ENCODE peak calls at places on chromosomes 3 and 15, in ten cellular contexts. C, J, Q, Y, X, P, F, S, U and B are unnamed samples.

GRCh38 chr15:67883228-67883773 is 43.5 kb upstream of the RNU6-1 start:
- DNase-seq in X (no peak), U (no peak), S (no peak), J (no peak), Q (no peak), F (no peak), P (no peak), C (no peak), Y (no peak), B (no peak)

GRCh38 chr3:32175607-32176197 is 62.8 kb upstream of the CMTM8 start:
- DNase-seq in P (no peak), Y (no peak), S (peak), F (peak), J (no peak), U (no peak), Q (no peak), C (peak), X (no peak), B (peak)

GRCh38 chr3:42708611-42709151 is 6.1 kb upstream of the HHATL start:
- DNase-seq in C (no peak), Q (peak), J (peak), X (peak), S (no peak), U (no peak), F (no peak), Y (no peak), P (peak), B (no peak)

GRCh38 chr3:100089802-100090668 is 24.3 kb downstream of the FILIP1L start:
- DNase-seq in X (no peak), F (no peak), P (peak), J (no peak), U (peak), Q (no peak), S (peak), Y (no peak), C (peak), B (no peak)

GRCh38 chr15:33154366-33155166 is 39.9 kb downstream of the FMN1 start:
- DNase-seq in U (no peak), J (peak), C (peak), Y (no peak), F (peak), S (peak), P (no peak), Q (peak), X (no peak), B (no peak)

GRCh38 chr15:40763801-40764765 is at the start of gene GCHFR:
- DNase-seq in P (peak), S (peak), X (peak), J (peak), U (no peak), C (peak), Q (peak), F (no peak), Y (peak), B (peak)

GRCh38 chr3:53225651-53226050 is 30.2 kb downstream of the TKT start:
- DNase-seq in J (peak), X (no peak), C (no peak), U (no peak), Y (no peak), S (no peak), F (no peak), Q (no peak), P (no peak), B (no peak)

GRCh38 chr3:43647331-43648166 is 25.7 kb upstream of the ANO10 start:
- DNase-seq in Q (no peak), F (no peak), U (no peak), X (no peak), P (no peak), S (no peak), Y (no peak), C (peak), J (no peak), B (no peak)

GRCh38 chr15:59259137-59259943 is 52.7 kb downstream of the LDHAL6B start:
- DNase-seq in P (no peak), U (no peak), J (no peak), Y (no peak), C (no peak), X (no peak), Q (no peak), F (no peak), S (no peak), B (no peak)

GRCh38 chr3:100045696-100046095 is 68.6 kb downstream of the FILIP1L start:
- DNase-seq in P (peak), S (peak), Y (no peak), U (peak), C (peak), F (peak), Q (peak), J (peak), X (no peak), B (no peak)

GRCh38 chr3:33032937-33033336 is 64.0 kb downstream of the GLB1 start:
- DNase-seq in Y (no peak), F (no peak), C (peak), Q (no peak), J (no peak), X (no peak), U (no peak), S (no peak), P (no peak), B (no peak)

GRCh38 chr3:27596334-27596841 is 112.2 kb upstream of the SLC4A7 start:
- DNase-seq in Y (no peak), C (peak), X (no peak), S (peak), U (no peak), Q (no peak), J (no peak), F (no peak), P (no peak), B (no peak)

GRCh38 chr3:148175215-148175614 is 522.5 kb upstream of the AGTR1 start:
- DNase-seq in Y (no peak), P (no peak), C (no peak), Q (no peak), X (no peak), F (peak), J (no peak), S (peak), U (no peak), B (no peak)

GRCh38 chr15:77342767-77343166 is 77.1 kb downstream of the PEAK1 start:
- DNase-seq in X (no peak), P (no peak), Q (no peak), S (no peak), J (no peak), U (no peak), Y (no peak), F (no peak), C (no peak), B (no peak)

GRCh38 chr15:76991741-76992645 is 2.9 kb upstream of the PSTPIP1 start:
- DNase-seq in P (no peak), Q (no peak), S (no peak), C (no peak), X (no peak), J (peak), U (no peak), F (no peak), Y (no peak), B (no peak)

GRCh38 chr3:44184319-44184953 is 57.2 kb upstream of the TOPAZ1 start:
- DNase-seq in U (no peak), Q (no peak), J (no peak), S (no peak), C (no peak), X (no peak), P (no peak), F (no peak), Y (no peak), B (no peak)

DNA sequence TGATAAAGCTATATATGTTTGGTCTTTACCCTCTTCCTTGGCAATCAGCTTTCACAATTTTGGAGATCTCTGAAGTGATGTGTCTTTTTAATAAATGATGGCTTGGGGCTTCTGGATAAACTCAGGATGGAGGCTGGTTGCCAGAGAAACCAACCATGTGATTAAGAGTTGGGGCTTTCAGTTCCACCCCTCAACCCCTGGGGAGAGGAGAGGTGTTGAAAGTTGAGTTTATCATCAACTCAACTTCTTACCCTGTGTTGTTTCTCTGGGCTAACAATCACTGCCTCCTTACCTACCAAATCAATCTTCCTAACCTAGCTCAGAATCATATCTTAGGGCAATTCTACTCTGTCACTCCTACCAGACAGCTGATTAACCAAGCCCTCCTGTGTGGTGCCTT is 735.8 kb downstream of the ZPLD1 start:
- DNase-seq in J (no peak), U (no peak), S (no peak), C (no peak), P (no peak), Q (no peak), Y (no peak), F (no peak), X (no peak), B (no peak)
- TF ChIP-seq CTCF in J (no peak), U (no peak), S (no peak), C (no peak), P (no peak), Q (no peak), Y (no peak), F (no peak), X (no peak), B (no peak)

DNA sequence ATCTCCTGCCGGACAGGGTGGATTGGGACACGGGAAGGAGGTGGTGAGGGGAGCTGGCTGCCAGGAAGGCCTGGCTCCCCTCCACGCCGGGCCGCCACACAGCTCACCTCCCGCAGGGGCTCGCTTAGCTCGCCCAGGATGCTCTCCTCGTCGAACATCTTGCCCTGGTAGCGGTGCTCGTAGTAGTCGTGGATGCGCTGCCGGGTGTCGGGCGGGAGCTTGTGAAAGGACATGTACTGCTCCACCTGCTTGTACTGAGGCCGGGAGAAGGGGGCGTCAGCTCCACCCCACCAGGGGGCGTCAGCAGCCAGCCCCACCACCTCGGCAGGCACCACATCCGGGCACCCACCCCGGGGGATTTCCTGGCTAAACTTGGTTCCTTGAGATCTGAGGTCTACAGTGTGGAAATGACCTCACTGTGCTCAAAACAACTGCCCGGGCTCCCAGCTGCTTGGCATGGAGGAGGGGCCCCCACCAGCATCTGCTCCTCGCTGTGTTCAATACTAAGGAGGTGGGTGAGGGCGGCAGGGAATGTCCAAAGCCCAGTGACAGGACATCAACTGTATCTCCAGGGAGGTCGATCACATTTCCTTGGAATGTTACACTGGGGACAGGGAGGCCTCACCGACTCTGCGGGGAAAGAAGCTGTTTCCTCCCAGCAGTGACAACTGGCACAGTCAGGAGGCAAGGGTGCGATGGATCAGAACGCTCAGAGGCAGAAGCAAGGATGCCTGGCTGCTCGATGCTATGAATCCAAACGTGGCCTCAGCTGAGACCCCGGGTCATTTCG is 43.4 kb downstream of the HCN4 start:
- DNase-seq in J (peak), Q (no peak), P (no peak), F (no peak), C (no peak), Y (no peak), S (no peak), U (no peak), X (no peak), B (no peak)
- TF ChIP-seq CTCF in J (no peak), Q (peak), P (no peak), F (peak), C (no peak), Y (no peak), S (peak), U (peak), X (no peak), B (no peak)

GRCh38 chr3:22887664-22888291 is 315.3 kb upstream of the UBE2E2 start:
- DNase-seq in Q (no peak), S (peak), J (no peak), F (peak), X (no peak), Y (no peak), U (no peak), C (peak), P (no peak), B (no peak)
- TF ChIP-seq CTCF in Q (peak), S (peak), J (peak), F (peak), X (peak), Y (no peak), U (peak), C (peak), P (peak), B (no peak)

GRCh38 chr3:105827959-105828358 is 40.9 kb downstream of the CBLB start:
- DNase-seq in U (peak), J (no peak), P (no peak), Y (no peak), F (peak), X (no peak), Q (no peak), C (peak), S (peak), B (no peak)
- TF ChIP-seq CTCF in U (peak), J (no peak), P (no peak), Y (no peak), F (peak), X (no peak), Q (no peak), C (peak), S (peak), B (no peak)

DNA sequence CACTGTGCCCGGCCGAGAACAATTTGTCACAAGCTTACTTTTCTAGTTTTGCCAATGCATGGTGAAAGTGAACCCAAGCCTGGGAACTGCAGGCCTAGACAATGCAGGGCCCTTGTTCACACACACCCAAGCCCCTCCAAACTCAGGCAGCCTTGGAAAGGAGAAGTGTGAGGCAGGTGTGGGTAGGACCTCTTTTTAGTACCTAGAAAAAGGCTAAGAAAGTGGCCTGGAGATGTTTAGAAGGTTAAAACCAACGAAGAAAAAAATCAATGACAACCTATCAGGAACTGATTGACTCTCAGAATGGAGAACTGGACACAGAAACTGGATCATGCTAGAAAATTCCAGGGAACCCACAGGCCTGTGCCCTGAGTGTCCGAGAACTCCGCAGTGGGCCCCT is 18.8 kb downstream of the IDH2 start:
- DNase-seq in Q (no peak), F (no peak), P (no peak), C (no peak), X (no peak), U (no peak), Y (no peak), J (no peak), S (no peak), B (no peak)
- TF ChIP-seq CTCF in Q (no peak), F (no peak), P (no peak), C (no peak), X (no peak), U (no peak), Y (no peak), J (no peak), S (no peak), B (no peak)

DNA sequence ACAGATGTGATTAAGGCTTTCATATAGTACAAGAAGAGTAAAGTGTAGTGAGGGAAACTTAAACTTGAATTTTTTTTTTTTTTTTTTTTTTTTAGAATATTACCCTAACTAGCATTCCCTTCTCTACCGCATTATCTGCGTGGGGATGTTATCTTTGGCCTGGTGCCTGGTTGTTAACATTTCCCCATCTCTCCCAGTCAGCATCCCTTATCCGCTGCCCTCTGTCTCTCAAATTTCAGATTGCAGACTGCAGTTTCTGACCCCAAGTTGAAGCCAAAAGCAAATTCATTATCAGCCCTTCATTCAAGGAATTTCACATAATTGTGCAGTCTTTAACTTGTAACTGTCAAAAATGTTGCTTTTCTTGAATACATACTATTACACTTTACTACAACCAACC is 353.0 kb downstream of the PLOD2 start:
- DNase-seq in Y (no peak), S (peak), Q (no peak), P (no peak), X (peak), U (no peak), J (no peak), F (peak), C (peak), B (no peak)
- TF ChIP-seq CTCF in Y (no peak), S (no peak), Q (no peak), P (peak), X (peak), U (peak), J (peak), F (peak), C (no peak), B (no peak)

GRCh38 chr15:98142584-98142983 is 182.1 kb downstream of the ARRDC4 start:
- DNase-seq in Q (no peak), P (no peak), C (no peak), Y (no peak), F (no peak), S (no peak), X (no peak), U (no peak), J (no peak), B (no peak)
- TF ChIP-seq CTCF in Q (no peak), P (no peak), C (peak), Y (no peak), F (no peak), S (no peak), X (no peak), U (peak), J (no peak), B (no peak)